ENCODE peak calls at places on chromosomes 13 and 19, in five cellular contexts. One of them, this sample, is unnamed.
A peak's percentile ranks its signal among the peaks of the same experiment; 100 is the strongest.

GRCh38 chr13:107210216-107211010 is 642.5 kb upstream of the ARGLU1 start:
- DNase-seq in neuronal stem cell: no peak
- DNase-seq in H9: no peak
- DNase-seq in H1: no peak
- DNase-seq in trophoblast cell: no peak
- DNase-seq in this sample: peak; percentile 75

GRCh38 chr13:22926176-22927007 is 254.4 kb upstream of the SGCG start:
- DNase-seq in trophoblast cell: no peak
- DNase-seq in H1: peak; percentile 80
- DNase-seq in neuronal stem cell: no peak
- DNase-seq in H9: peak; percentile 85
- DNase-seq in this sample: peak; percentile 9

GRCh38 chr19:29524912-29525870 is 603 bp upstream of the VSTM2B start:
- DNase-seq in neuronal stem cell: peak; percentile 38
- DNase-seq in H9: peak; percentile 66
- DNase-seq in trophoblast cell: no peak
- DNase-seq in H1: peak; percentile 83
- DNase-seq in this sample: peak; percentile 0

GRCh38 chr13:111909501-111909900 is 157.4 kb upstream of the SOX1 start:
- DNase-seq in neuronal stem cell: no peak
- DNase-seq in trophoblast cell: no peak
- DNase-seq in H1: no peak
- DNase-seq in H9: peak; percentile 19
- DNase-seq in this sample: no peak

GRCh38 chr13:27643334-27644158 is 21.9 kb downstream of the POLR1D start:
- DNase-seq in H1: no peak
- DNase-seq in H9: no peak
- DNase-seq in neuronal stem cell: no peak
- DNase-seq in trophoblast cell: no peak
- DNase-seq in this sample: no peak

GRCh38 chr19:40611096-40611495 is 9.9 kb downstream of the LTBP4 start:
- DNase-seq in neuronal stem cell: no peak
- DNase-seq in H1: no peak
- DNase-seq in H9: peak; percentile 23
- DNase-seq in trophoblast cell: no peak
- DNase-seq in this sample: no peak

GRCh38 chr13:113989585-113990300 is 15.9 kb upstream of the C13orf46 start:
- DNase-seq in H1: no peak
- DNase-seq in neuronal stem cell: no peak
- DNase-seq in trophoblast cell: no peak
- DNase-seq in H9: no peak
- DNase-seq in this sample: no peak

GRCh38 chr13:75798353-75799245 is 162.5 kb downstream of the LMO7 start:
- DNase-seq in H1: no peak
- DNase-seq in H9: no peak
- DNase-seq in trophoblast cell: no peak
- DNase-seq in neuronal stem cell: no peak
- DNase-seq in this sample: no peak

DNA sequence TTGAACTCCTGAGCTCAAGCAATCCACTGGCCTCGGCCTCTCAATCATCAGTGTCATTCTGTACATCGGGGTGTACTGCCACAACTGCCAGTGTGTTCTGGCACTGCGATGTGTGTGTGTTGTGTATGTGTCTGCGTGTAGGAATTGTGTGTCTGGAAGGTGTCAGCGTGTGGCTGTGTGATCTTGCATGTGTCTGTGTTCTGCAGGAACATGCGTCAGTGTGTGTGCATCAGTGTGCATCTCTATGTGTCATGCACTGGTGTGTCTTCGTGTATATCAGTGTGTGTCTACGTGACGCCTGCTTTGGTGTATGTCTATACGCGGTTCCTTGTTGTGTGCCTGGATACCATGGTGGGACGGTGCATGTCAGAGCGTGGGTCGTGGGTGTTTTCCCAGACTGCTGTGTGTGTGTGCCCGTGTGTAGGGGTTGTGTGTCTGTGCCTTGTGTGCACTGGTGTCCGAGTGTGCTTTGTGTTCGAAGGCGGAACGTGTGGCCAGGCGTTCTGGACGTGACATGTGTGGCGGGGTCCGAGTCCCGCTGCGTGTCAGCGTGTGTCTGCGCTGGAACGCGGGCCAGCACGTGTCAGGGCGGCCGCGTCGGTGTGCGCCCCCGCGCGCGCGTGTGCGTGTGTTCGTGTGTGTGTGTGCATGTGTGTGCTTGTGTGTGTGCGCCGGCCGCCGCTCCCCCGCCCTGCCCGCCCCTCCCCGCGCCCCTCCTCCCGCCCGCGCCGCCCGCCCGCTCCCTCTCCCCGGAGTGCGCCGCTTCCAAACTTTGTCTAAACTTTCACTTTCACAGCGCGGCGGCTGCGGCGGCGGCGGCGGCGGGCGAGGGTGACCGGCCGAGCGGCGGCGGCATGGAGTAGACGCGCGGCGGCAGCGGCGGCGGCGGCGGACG is at the start of gene NFIX:
- DNase-seq in neuronal stem cell: no peak
- DNase-seq in H9: no peak
- DNase-seq in H1: no peak
- DNase-seq in trophoblast cell: no peak
- DNase-seq in this sample: peak; percentile 69
- H4K8ac ChIP-seq in neuronal stem cell: peak within 1 kb of the TSS; percentile 75
- H4K8ac ChIP-seq in H9: no peak within 1 kb of the TSS
- H4K8ac ChIP-seq in H1: peak within 1 kb of the TSS; percentile 57
- H4K8ac ChIP-seq in trophoblast cell: no peak within 1 kb of the TSS
- H4K8ac ChIP-seq in this sample: peak within 1 kb of the TSS; percentile 64

GRCh38 chr19:14678199-14678598 is 3.6 kb upstream of the ADGRE3 start:
- DNase-seq in H9: no peak
- DNase-seq in H1: no peak
- DNase-seq in trophoblast cell: no peak
- DNase-seq in neuronal stem cell: no peak
- DNase-seq in this sample: no peak
- H2BK12ac ChIP-seq in H9: no peak overlapping the region
- H2BK12ac ChIP-seq in H1: no peak overlapping the region
- H2BK12ac ChIP-seq in trophoblast cell: no peak overlapping the region
- H2BK12ac ChIP-seq in neuronal stem cell: no peak overlapping the region
- H2BK12ac ChIP-seq in this sample: no peak overlapping the region

GRCh38 chr13:110326263-110326904 is 19.3 kb downstream of the COL4A2 start:
- DNase-seq in trophoblast cell: no peak
- DNase-seq in H9: no peak
- DNase-seq in H1: no peak
- DNase-seq in neuronal stem cell: no peak
- DNase-seq in this sample: no peak
- H4K8ac ChIP-seq in trophoblast cell: no peak overlapping the region
- H4K8ac ChIP-seq in H9: no peak overlapping the region
- H4K8ac ChIP-seq in H1: no peak overlapping the region
- H4K8ac ChIP-seq in neuronal stem cell: no peak overlapping the region
- H4K8ac ChIP-seq in this sample: peak overlapping the region; percentile 65

GRCh38 chr13:31987535-31988170 is 43.9 kb upstream of the FRY start:
- DNase-seq in neuronal stem cell: no peak
- DNase-seq in trophoblast cell: no peak
- DNase-seq in H9: no peak
- DNase-seq in H1: no peak
- DNase-seq in this sample: peak; percentile 53
- H2BK12ac ChIP-seq in neuronal stem cell: no peak overlapping the region
- H2BK12ac ChIP-seq in trophoblast cell: no peak overlapping the region
- H2BK12ac ChIP-seq in H9: no peak overlapping the region
- H2BK12ac ChIP-seq in H1: no peak overlapping the region
- H2BK12ac ChIP-seq in this sample: peak overlapping the region; percentile 8

GRCh38 chr13:77868717-77869116 is 49.9 kb downstream of the EDNRB start:
- DNase-seq in H9: no peak
- DNase-seq in H1: no peak
- DNase-seq in trophoblast cell: no peak
- DNase-seq in neuronal stem cell: no peak
- DNase-seq in this sample: peak; percentile 39

GRCh38 chr13:77874406-77874805 is 44.2 kb downstream of the EDNRB start:
- DNase-seq in H9: no peak
- DNase-seq in trophoblast cell: no peak
- DNase-seq in neuronal stem cell: no peak
- DNase-seq in H1: no peak
- DNase-seq in this sample: no peak

GRCh38 chr13:77876176-77876575 is 42.5 kb downstream of the EDNRB start:
- DNase-seq in H1: no peak
- DNase-seq in neuronal stem cell: no peak
- DNase-seq in trophoblast cell: no peak
- DNase-seq in H9: no peak
- DNase-seq in this sample: peak; percentile 83

GRCh38 chr13:77871596-77871995 is 47.0 kb downstream of the EDNRB start:
- DNase-seq in H1: no peak
- DNase-seq in H9: no peak
- DNase-seq in neuronal stem cell: no peak
- DNase-seq in trophoblast cell: no peak
- DNase-seq in this sample: no peak

DNA sequence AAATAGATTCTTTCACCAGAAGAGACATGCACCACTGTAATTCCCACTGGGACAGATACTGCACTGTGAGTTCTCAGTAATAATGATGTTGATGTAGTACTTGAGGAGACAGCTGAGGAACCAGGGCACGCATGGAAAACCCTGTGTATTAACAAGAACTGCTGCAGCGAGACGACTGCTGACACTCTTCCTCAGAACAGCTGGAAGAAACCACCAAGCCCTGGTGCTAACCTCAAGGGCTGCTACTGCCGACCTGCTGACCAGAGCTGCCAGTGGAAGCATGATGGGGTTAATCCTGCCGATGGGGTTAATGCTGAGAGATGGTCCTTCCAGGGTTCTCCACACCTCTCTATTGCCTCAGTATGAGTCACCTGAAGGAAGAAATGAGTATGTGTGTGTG is 45.6 kb downstream of the EDNRB start:
- DNase-seq in trophoblast cell: no peak
- DNase-seq in H1: no peak
- DNase-seq in neuronal stem cell: no peak
- DNase-seq in H9: no peak
- DNase-seq in this sample: peak; percentile 72
- H4K8ac ChIP-seq in trophoblast cell: no peak overlapping the region
- H4K8ac ChIP-seq in H1: no peak overlapping the region
- H4K8ac ChIP-seq in neuronal stem cell: no peak overlapping the region
- H4K8ac ChIP-seq in H9: no peak overlapping the region
- H4K8ac ChIP-seq in this sample: peak overlapping the region; percentile 19

GRCh38 chr19:20028611-20029010 is 10.7 kb downstream of the ZNF682 start:
- DNase-seq in H1: no peak
- DNase-seq in H9: no peak
- DNase-seq in neuronal stem cell: no peak
- DNase-seq in trophoblast cell: no peak
- DNase-seq in this sample: no peak
- H2BK12ac ChIP-seq in H1: no peak overlapping the region
- H2BK12ac ChIP-seq in H9: no peak overlapping the region
- H2BK12ac ChIP-seq in neuronal stem cell: no peak overlapping the region
- H2BK12ac ChIP-seq in trophoblast cell: no peak overlapping the region
- H2BK12ac ChIP-seq in this sample: no peak overlapping the region

GRCh38 chr13:98977568-98978270 is at the start of gene DOCK9:
- DNase-seq in neuronal stem cell: peak; percentile 26
- DNase-seq in H1: peak; percentile 55
- DNase-seq in H9: peak; percentile 63
- DNase-seq in trophoblast cell: peak; percentile 23
- DNase-seq in this sample: peak; percentile 84

GRCh38 chr13:98975822-98976261 is 2.0 kb downstream of the DOCK9 start:
- DNase-seq in trophoblast cell: peak; percentile 83
- DNase-seq in H9: no peak
- DNase-seq in H1: no peak
- DNase-seq in neuronal stem cell: no peak
- DNase-seq in this sample: peak; percentile 42

GRCh38 chr13:98978280-98978679 is 416 bp upstream of the DOCK9 start:
- DNase-seq in H1: no peak
- DNase-seq in neuronal stem cell: no peak
- DNase-seq in trophoblast cell: peak; percentile 69
- DNase-seq in H9: no peak
- DNase-seq in this sample: peak; percentile 73

GRCh38 chr13:98976338-98976737 is 1.5 kb downstream of the DOCK9 start:
- DNase-seq in H1: no peak
- DNase-seq in trophoblast cell: no peak
- DNase-seq in H9: no peak
- DNase-seq in neuronal stem cell: no peak
- DNase-seq in this sample: peak; percentile 66

GRCh38 chr13:98976941-98977340 is 923 bp downstream of the DOCK9 start:
- DNase-seq in neuronal stem cell: no peak
- DNase-seq in trophoblast cell: no peak
- DNase-seq in H9: no peak
- DNase-seq in H1: no peak
- DNase-seq in this sample: peak; percentile 38
- H4K8ac ChIP-seq in neuronal stem cell: no peak overlapping the region
- H4K8ac ChIP-seq in trophoblast cell: no peak overlapping the region
- H4K8ac ChIP-seq in H9: no peak overlapping the region
- H4K8ac ChIP-seq in H1: no peak overlapping the region
- H4K8ac ChIP-seq in this sample: no peak overlapping the region

GRCh38 chr19:3499738-3500428 is 591 bp downstream of the DOHH start:
- DNase-seq in H9: no peak
- DNase-seq in neuronal stem cell: no peak
- DNase-seq in H1: no peak
- DNase-seq in trophoblast cell: no peak
- DNase-seq in this sample: no peak

GRCh38 chr19:3497757-3498515 is 2.5 kb downstream of the DOHH start:
- DNase-seq in H9: no peak
- DNase-seq in neuronal stem cell: no peak
- DNase-seq in H1: no peak
- DNase-seq in trophoblast cell: no peak
- DNase-seq in this sample: no peak

GRCh38 chr19:3501780-3502179 is 1.3 kb upstream of the DOHH start:
- DNase-seq in H9: no peak
- DNase-seq in trophoblast cell: no peak
- DNase-seq in H1: no peak
- DNase-seq in neuronal stem cell: no peak
- DNase-seq in this sample: no peak

GRCh38 chr19:3503036-3503572 is 2.6 kb upstream of the DOHH start:
- DNase-seq in trophoblast cell: no peak
- DNase-seq in neuronal stem cell: no peak
- DNase-seq in H9: no peak
- DNase-seq in H1: no peak
- DNase-seq in this sample: peak; percentile 69

GRCh38 chr19:3500429-3501101 is at the start of gene DOHH:
- DNase-seq in neuronal stem cell: peak; percentile 93
- DNase-seq in H1: peak; percentile 96
- DNase-seq in trophoblast cell: peak; percentile 98
- DNase-seq in H9: peak; percentile 97
- DNase-seq in this sample: peak; percentile 96
- H2BK12ac ChIP-seq in neuronal stem cell: no peak within 1 kb of the TSS
- H2BK12ac ChIP-seq in H1: peak within 1 kb of the TSS; percentile 100
- H2BK12ac ChIP-seq in trophoblast cell: peak within 1 kb of the TSS; percentile 92
- H2BK12ac ChIP-seq in H9: peak within 1 kb of the TSS; percentile 84
- H2BK12ac ChIP-seq in this sample: peak within 1 kb of the TSS; percentile 80

DNA sequence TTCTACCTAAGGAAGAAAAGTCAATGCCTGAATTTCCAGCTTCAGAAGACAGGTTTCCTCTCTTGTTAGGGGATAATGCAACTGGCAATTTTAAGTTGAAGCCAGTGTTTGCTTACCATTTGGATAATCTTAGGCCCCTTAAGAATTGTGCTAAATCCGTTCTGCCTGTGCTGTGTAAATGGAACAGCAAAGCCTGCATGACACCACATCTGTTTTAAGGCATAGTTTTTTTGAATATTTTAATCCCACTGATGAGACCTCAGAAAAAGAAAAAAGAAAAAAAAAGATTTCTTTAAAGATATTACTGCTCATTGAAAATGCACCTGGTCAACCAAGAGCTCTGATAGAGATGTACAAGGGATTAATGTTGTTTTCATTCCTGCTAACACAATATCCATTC is 419.2 kb downstream of the SLITRK6 start:
- DNase-seq in neuronal stem cell: no peak
- DNase-seq in H9: no peak
- DNase-seq in trophoblast cell: no peak
- DNase-seq in H1: no peak
- DNase-seq in this sample: no peak
- H4K8ac ChIP-seq in neuronal stem cell: no peak overlapping the region
- H4K8ac ChIP-seq in H9: no peak overlapping the region
- H4K8ac ChIP-seq in trophoblast cell: no peak overlapping the region
- H4K8ac ChIP-seq in H1: no peak overlapping the region
- H4K8ac ChIP-seq in this sample: no peak overlapping the region

This sample was measured in mesenchymal stem cell.